ENCODE peak calls at places on chromosomes 3 and 15, in seven cellular contexts. A, V, F, Y, B, I and S are unnamed samples.

GRCh38 chr3:10936686-10937085 is 55.9 kb upstream of the SLC6A1 start:
- DNase-seq in A (no peak), F (no peak), I (no peak), B (no peak), Y (no peak), V (no peak), S (no peak)

GRCh38 chr3:72459588-72459987 is 388.7 kb downstream of the SHQ1 start:
- DNase-seq in F (no peak), I (no peak), V (no peak), Y (no peak), A (no peak), B (no peak), S (no peak)

GRCh38 chr3:174199696-174200095 is 659.4 kb upstream of the NAALADL2 start:
- DNase-seq in Y (no peak), I (no peak), F (no peak), V (no peak), A (no peak), B (no peak), S (no peak)

GRCh38 chr3:156939315-156939714 is 113.2 kb downstream of the LEKR1 start:
- DNase-seq in V (no peak), Y (no peak), F (no peak), A (no peak), B (no peak), I (no peak), S (no peak)

GRCh38 chr3:23264413-23264812 is 61.3 kb downstream of the UBE2E2 start:
- DNase-seq in B (no peak), I (no peak), A (no peak), F (no peak), V (no peak), Y (no peak), S (no peak)

GRCh38 chr3:100698736-100699135 is 10.6 kb upstream of the TFG start:
- DNase-seq in I (no peak), V (no peak), Y (no peak), F (no peak), B (no peak), A (no peak), S (no peak)

GRCh38 chr3:31106204-31106603 is 211.7 kb upstream of the GADL1 start:
- DNase-seq in I (no peak), F (no peak), Y (no peak), A (no peak), B (no peak), V (no peak), S (no peak)

GRCh38 chr3:111695584-111696213 is 100.6 kb upstream of the ZBED2 start:
- DNase-seq in F (no peak), A (no peak), Y (no peak), V (no peak), I (no peak), B (no peak), S (no peak)

GRCh38 chr3:129015388-129016105 is 14.4 kb downstream of the EFCC1 start:
- DNase-seq in F (peak; percentile 45), I (no peak), Y (no peak), B (no peak), V (no peak), A (peak; percentile 44), S (no peak)

GRCh38 chr3:25582242-25582641 is 82.5 kb downstream of the TOP2B start:
- DNase-seq in V (peak; percentile 67), A (no peak), F (no peak), Y (no peak), I (no peak), B (no peak), S (no peak)

GRCh38 chr3:130626021-130626420 is 109.0 kb downstream of the COL6A6 start:
- DNase-seq in A (no peak), I (no peak), B (no peak), V (no peak), Y (no peak), F (no peak), S (no peak)

GRCh38 chr3:115989927-115990326 is 366.6 kb downstream of the GAP43 start:
- DNase-seq in I (no peak), F (no peak), B (no peak), Y (no peak), A (no peak), V (no peak), S (no peak)

GRCh38 chr3:70539908-70540307 is 227.5 kb upstream of the MDFIC2 start:
- DNase-seq in F (no peak), A (no peak), V (no peak), B (no peak), I (no peak), Y (no peak), S (no peak)

GRCh38 chr3:185900228-185900627 is 37.6 kb downstream of the TRA2B start:
- DNase-seq in F (no peak), Y (no peak), I (no peak), A (no peak), V (peak; percentile 72), B (no peak), S (no peak)

GRCh38 chr3:47406762-47407149 is 25.9 kb downstream of the PTPN23 start:
- DNase-seq in V (no peak), Y (no peak), I (no peak), A (no peak), F (no peak), B (no peak), S (no peak)

GRCh38 chr15:34650177-34650576 is 66.7 kb upstream of the GOLGA8B start:
- DNase-seq in Y (no peak), F (no peak), B (no peak), A (no peak), V (no peak), I (no peak), S (no peak)

GRCh38 chr15:35209838-35210237 is 124.7 kb upstream of the NANOGP8 start:
- DNase-seq in V (no peak), Y (no peak), A (no peak), F (no peak), B (no peak), I (no peak), S (no peak)

GRCh38 chr3:98982336-98982735 is 80.8 kb upstream of the DCBLD2 start:
- DNase-seq in B (no peak), F (no peak), I (peak; percentile 63), A (no peak), V (no peak), Y (no peak), S (no peak)

GRCh38 chr15:36529296-36530011 is 50.0 kb upstream of the CDIN1 start:
- DNase-seq in F (no peak), I (no peak), Y (no peak), V (no peak), B (no peak), A (no peak), S (no peak)

GRCh38 chr3:58585994-58586393 is 8.8 kb upstream of the FAM107A start:
- DNase-seq in A (no peak), V (no peak), Y (no peak), F (no peak), B (no peak), I (peak; percentile 51), S (no peak)

GRCh38 chr3:178170698-178171535 is 365.3 kb upstream of the KCNMB2 start:
- DNase-seq in I (peak; percentile 27), V (peak; percentile 63), A (no peak), F (no peak), Y (no peak), B (no peak), S (no peak)

GRCh38 chr3:12785096-12785495 is 11.4 kb upstream of the CAND2 start:
- DNase-seq in Y (no peak), B (no peak), I (no peak), V (no peak), A (no peak), F (no peak), S (no peak)

GRCh38 chr3:129473067-129473765 is 33.2 kb downstream of the IFT122 start:
- DNase-seq in A (no peak), Y (no peak), V (no peak), B (no peak), I (no peak), F (no peak), S (no peak)

GRCh38 chr3:111845996-111846395 is 13.1 kb upstream of the PHLDB2 start:
- DNase-seq in F (no peak), I (no peak), A (no peak), V (peak; percentile 15), Y (no peak), B (no peak), S (no peak)

GRCh38 chr15:68383161-68384074 is 48.5 kb downstream of the ITGA11 start:
- DNase-seq in B (peak; percentile 21), F (peak; percentile 39), A (peak; percentile 21), I (no peak), V (no peak), Y (peak; percentile 30), S (peak; percentile 20)

GRCh38 chr3:48694610-48695051 is 8.9 kb upstream of the NCKIPSD start:
- DNase-seq in B (no peak), F (no peak), A (no peak), I (no peak), Y (peak; percentile 82), V (peak; percentile 44), S (no peak)

GRCh38 chr3:187798126-187798525 is 52.9 kb upstream of the BCL6 start:
- DNase-seq in I (no peak), V (no peak), B (no peak), Y (no peak), F (no peak), A (no peak), S (no peak)

GRCh38 chr3:45224824-45225464 is 1.1 kb downstream of the TMEM158 start:
- DNase-seq in I (peak; percentile 83), V (no peak), Y (peak; percentile 73), F (no peak), B (no peak), A (peak; percentile 3), S (peak; percentile 24)

GRCh38 chr15:95327661-95328060 is 1002.8 kb upstream of the NR2F2 start:
- DNase-seq in I (peak; percentile 22), V (no peak), B (no peak), F (no peak), Y (no peak), A (no peak), S (no peak)

GRCh38 chr3:106587581-106587980 is 718.8 kb upstream of the CBLB start:
- DNase-seq in B (no peak), A (no peak), F (no peak), V (no peak), Y (no peak), I (no peak), S (no peak)

GRCh38 chr3:188272481-188273372 is 118.8 kb downstream of the LPP start:
- DNase-seq in I (no peak), B (no peak), V (no peak), A (no peak), Y (no peak), F (no peak), S (no peak)

GRCh38 chr15:35289029-35289617 is 204.0 kb upstream of the NANOGP8 start:
- DNase-seq in F (no peak), A (no peak), B (no peak), I (peak; percentile 62), V (peak; percentile 18), Y (peak; percentile 46), S (no peak)

GRCh38 chr3:160105902-160106584 is 117.4 kb downstream of the IL12A start:
- DNase-seq in A (no peak), V (no peak), I (no peak), F (no peak), B (no peak), Y (no peak), S (no peak)

GRCh38 chr15:50116477-50116876 is 2.6 kb downstream of the ATP8B4 start:
- DNase-seq in I (no peak), Y (no peak), V (no peak), F (no peak), A (no peak), B (no peak), S (no peak)

GRCh38 chr3:24222165-24222805 is 272.4 kb downstream of the THRB start:
- DNase-seq in I (no peak), B (no peak), F (no peak), V (no peak), A (no peak), Y (no peak), S (no peak)